ENCODE peak calls at places on chromosomes 6 and 20, in five cellular contexts. Q is OCI-LY7, T is hepatocyte, H is GM23248, I is GM23338. D is an unnamed sample.
A peak's percentile ranks its signal among the peaks of the same experiment; 100 is the strongest.

GRCh38 chr6:162421004-162421403 is 306.6 kb downstream of the PRKN start:
- DNase-seq in T (no peak), H (no peak), Q (no peak), I (no peak), D (no peak)

GRCh38 chr6:139189665-139190064 is 54.8 kb downstream of the HECA start:
- DNase-seq in I (no peak), H (no peak), Q (no peak), T (no peak), D (no peak)

GRCh38 chr20:17619351-17620093 is 49.6 kb downstream of the DSTN start:
- DNase-seq in H (no peak), Q (no peak), I (no peak), T (no peak), D (no peak)

GRCh38 chr6:136717297-136717990 is 74.8 kb downstream of the MAP3K5 start:
- DNase-seq in H (peak; percentile 15), Q (peak; percentile 72), T (no peak), I (no peak), D (no peak)

GRCh38 chr6:140438346-140438735 is 1063.9 kb upstream of the CITED2 start:
- DNase-seq in H (peak; percentile 52), T (no peak), Q (no peak), I (no peak), D (no peak)

GRCh38 chr20:36726168-36726567 is 19.7 kb downstream of the NDRG3 start:
- DNase-seq in T (no peak), Q (no peak), H (peak; percentile 32), I (no peak), D (no peak)

GRCh38 chr6:34964564-34964963 is 75.5 kb downstream of the ANKS1A start:
- DNase-seq in Q (no peak), T (no peak), H (peak; percentile 52), I (no peak), D (no peak)

GRCh38 chr6:15017251-15017650 is 228.6 kb upstream of the JARID2 start:
- DNase-seq in H (peak; percentile 27), I (peak; percentile 93), T (peak; percentile 38), Q (no peak), D (peak; percentile 89)

GRCh38 chr20:63329331-63330083 is 31.6 kb downstream of the CHRNA4 start:
- DNase-seq in T (no peak), Q (no peak), H (no peak), I (no peak), D (no peak)

GRCh38 chr6:109002100-109002697 is 92.4 kb downstream of the SESN1 start:
- DNase-seq in Q (no peak), H (peak; percentile 88), T (peak; percentile 40), I (no peak), D (no peak)

GRCh38 chr6:105779113-105779512 is 307.0 kb upstream of the PRDM1 start:
- DNase-seq in H (no peak), Q (no peak), I (no peak), T (no peak), D (no peak)

GRCh38 chr20:32535316-32535952 is 49.7 kb downstream of the NOL4L start:
- DNase-seq in I (no peak), H (no peak), T (no peak), Q (peak; percentile 33), D (peak; percentile 47)

GRCh38 chr6:18550119-18550518 is 163.0 kb downstream of the RNF144B start:
- DNase-seq in Q (no peak), I (no peak), T (no peak), H (no peak), D (no peak)

GRCh38 chr6:40413231-40413755 is 173.9 kb downstream of the LRFN2 start:
- DNase-seq in I (no peak), H (no peak), Q (no peak), T (peak; percentile 37), D (no peak)

GRCh38 chr6:53179961-53180651 is 31.5 kb upstream of the GCM1 start:
- DNase-seq in T (peak; percentile 35), I (no peak), Q (peak; percentile 34), H (no peak), D (no peak)

GRCh38 chr6:33317418-33317667 is 201 bp downstream of the ZBTB22 start:
- DNase-seq in Q (no peak), I (peak; percentile 79), T (no peak), H (no peak), D (no peak)

GRCh38 chr20:17227669-17228623 is 1.1 kb downstream of the PCSK2 start:
- DNase-seq in T (peak; percentile 53), Q (no peak), I (peak; percentile 87), H (peak; percentile 35), D (peak; percentile 89)

GRCh38 chr6:16505711-16506362 is 255.4 kb downstream of the ATXN1 start:
- DNase-seq in I (no peak), T (peak; percentile 59), Q (no peak), H (peak; percentile 75), D (no peak)

GRCh38 chr20:24100370-24101011 is 111.9 kb upstream of the GGTLC1 start:
- DNase-seq in I (peak; percentile 63), T (peak; percentile 84), Q (peak; percentile 41), H (peak; percentile 73), D (peak; percentile 80)

GRCh38 chr6:170024940-170025339 is 265.9 kb downstream of the DLL1 start:
- DNase-seq in H (peak; percentile 90), T (peak; percentile 80), Q (no peak), I (no peak), D (no peak)

DNA sequence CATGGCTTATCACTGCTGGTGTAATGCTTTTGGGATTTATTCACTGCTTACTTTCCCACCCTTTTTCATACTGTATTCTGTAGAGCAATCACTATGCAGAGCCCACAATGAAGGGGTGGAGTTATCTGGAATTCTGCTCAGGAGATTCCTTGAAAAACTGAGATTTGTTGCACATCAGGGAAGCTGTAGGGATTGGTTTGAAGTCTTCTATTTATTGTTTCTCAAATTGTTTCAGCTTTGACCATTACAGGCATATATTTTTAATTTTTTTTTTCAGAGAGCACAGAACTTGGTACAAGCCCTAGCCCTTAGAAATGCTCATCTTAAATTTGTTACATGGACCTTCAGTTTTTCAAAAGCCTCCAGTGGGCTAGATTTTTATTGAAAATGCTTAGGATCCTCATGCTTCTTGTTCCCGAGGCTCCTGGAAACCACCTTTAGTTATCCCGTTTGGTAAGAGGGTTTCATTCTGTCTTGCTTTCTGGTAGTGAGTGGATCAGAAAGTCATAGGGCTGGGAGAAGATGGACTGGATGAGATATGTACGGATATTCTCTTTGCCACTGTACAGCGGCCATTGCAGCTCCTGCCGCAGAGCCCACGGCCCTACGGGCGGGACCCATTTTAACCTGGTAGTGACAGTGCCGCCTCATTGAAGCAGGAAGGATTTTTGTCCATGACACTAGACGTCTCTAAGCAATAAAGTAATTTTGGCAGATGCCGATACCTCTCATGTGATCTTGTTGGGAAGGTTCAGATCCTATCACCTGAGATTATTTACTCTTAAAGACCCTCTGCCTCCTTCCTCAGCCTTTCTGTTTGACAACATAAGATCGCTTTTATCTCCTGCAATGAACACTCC is 45.3 kb upstream of the ZNF184 start:
- DNase-seq in I (no peak), T (no peak), Q (no peak), H (peak; percentile 51), D (no peak)
- TF ChIP-seq EZH2phosphoT487 in I (no peak), T (no peak), Q (no peak), H (no peak), D (no peak)

DNA sequence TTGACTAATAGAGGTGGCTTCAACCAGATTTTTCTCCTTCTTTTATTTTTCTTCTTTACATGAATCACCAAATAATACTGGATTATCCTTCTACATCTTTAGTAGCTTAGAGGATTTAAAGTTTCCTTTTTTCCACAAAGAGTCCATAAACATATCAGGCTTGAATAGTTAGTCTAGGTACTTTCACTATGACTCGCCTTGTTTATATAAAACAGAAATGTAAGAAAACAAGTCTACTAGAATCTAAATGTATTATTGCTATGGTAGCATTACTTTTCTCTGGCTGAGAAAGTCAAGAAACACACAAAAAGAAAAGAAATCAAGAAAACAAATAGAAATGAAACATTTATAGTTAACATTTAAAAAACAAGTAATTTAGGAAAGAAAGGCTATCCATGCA is 215.2 kb downstream of the PTPRK start:
- DNase-seq in H (no peak), Q (no peak), I (no peak), T (no peak), D (no peak)
- TF ChIP-seq EZH2phosphoT487 in H (no peak), Q (no peak), I (no peak), T (no peak), D (no peak)

GRCh38 chr6:4973415-4973814 is 30.4 kb downstream of the RPP40 start:
- DNase-seq in H (no peak), Q (no peak), I (no peak), T (no peak), D (no peak)

GRCh38 chr6:4972438-4972837 is 31.4 kb downstream of the RPP40 start:
- DNase-seq in I (no peak), H (no peak), T (no peak), Q (no peak), D (no peak)

GRCh38 chr6:4974962-4975361 is 28.9 kb downstream of the RPP40 start:
- DNase-seq in I (no peak), Q (no peak), T (no peak), H (no peak), D (no peak)

GRCh38 chr6:4971851-4972250 is 32.0 kb downstream of the RPP40 start:
- DNase-seq in T (no peak), I (no peak), Q (no peak), H (no peak), D (peak; percentile 42)

GRCh38 chr6:4973972-4974885 is 29.6 kb downstream of the RPP40 start:
- DNase-seq in T (peak; percentile 30), Q (no peak), H (peak; percentile 72), I (peak; percentile 85), D (peak; percentile 80)
- TF ChIP-seq EZH2phosphoT487 in T (no peak), Q (no peak), H (no peak), I (no peak), D (no peak)

GRCh38 chr6:36383608-36384007 is 3.9 kb downstream of the ETV7 start:
- DNase-seq in Q (no peak), I (no peak), T (no peak), H (no peak), D (no peak)

GRCh38 chr6:36389353-36389752 is 1.9 kb upstream of the ETV7 start:
- DNase-seq in H (no peak), Q (no peak), T (no peak), I (no peak), D (no peak)

GRCh38 chr6:36386495-36387439 is 702 bp downstream of the ETV7 start:
- DNase-seq in Q (no peak), I (peak; percentile 65), T (peak; percentile 64), H (peak; percentile 72), D (peak; percentile 61)

GRCh38 chr6:36384095-36384494 is 3.4 kb downstream of the ETV7 start:
- DNase-seq in Q (no peak), I (no peak), H (no peak), T (no peak), D (no peak)

DNA sequence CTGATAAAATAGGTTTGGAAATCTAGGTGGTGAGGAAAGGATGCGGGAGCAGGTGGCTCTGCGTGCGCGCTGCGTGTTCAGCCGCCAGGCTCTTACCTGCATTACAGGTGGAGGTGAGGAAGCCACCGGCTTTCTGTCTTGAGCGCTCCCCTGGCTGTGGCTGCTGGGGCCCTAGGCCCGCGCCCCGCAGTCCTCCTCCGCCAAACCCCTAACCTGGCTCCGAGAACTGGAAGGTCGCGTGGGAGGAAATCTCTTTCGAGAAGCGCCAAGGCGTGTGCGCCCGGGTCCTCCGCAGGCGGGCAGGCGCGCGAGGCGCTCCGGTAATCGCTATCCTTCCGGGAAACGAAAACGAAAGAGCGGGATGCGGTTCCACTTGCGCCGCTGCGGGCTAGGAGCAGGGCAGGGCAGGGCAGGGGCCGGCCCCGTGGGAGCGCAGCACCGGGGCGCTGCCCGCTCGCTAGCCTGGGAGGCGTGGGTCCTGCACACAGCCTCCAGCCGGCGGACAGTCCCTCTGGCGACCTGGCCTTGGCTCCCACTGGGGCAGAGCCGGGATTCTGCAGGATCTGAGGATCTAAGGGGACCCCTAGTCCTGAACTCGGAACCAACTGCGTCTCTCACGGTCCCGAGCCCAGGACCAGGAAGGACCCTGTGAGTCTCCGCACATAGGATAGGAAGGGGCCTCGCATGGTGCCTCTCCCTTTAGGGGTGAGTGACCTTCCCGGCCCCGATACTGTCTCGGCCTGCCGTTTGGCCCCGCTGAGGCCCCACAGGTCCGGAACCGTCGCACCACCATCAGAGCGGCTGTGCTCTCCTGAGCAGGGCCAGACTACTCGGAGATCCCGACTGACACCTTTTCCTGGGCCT is at the start of gene ETV7:
- DNase-seq in H (peak; percentile 70), T (peak; percentile 64), Q (no peak), I (peak; percentile 74), D (peak; percentile 53)
- TF ChIP-seq EZH2phosphoT487 in H (no peak), T (no peak), Q (no peak), I (no peak), D (peak; percentile 78)